ENCODE peak calls at places on chromosomes 3 and 15, in six cellular contexts. E is HFFc6; Y is BJ; I is neural crest cell; O is CD8-positive, alpha-beta T cell; L is Calu3. G is an unnamed sample.
A peak's percentile ranks its signal among the peaks of the same experiment; 100 is the strongest.

GRCh38 chr3:100007313-100007712 is 107.0 kb downstream of the FILIP1L start:
- DNase-seq in E (no peak), I (no peak), L (no peak), O (no peak), Y (no peak), G (no peak)

GRCh38 chr3:115087512-115087911 is 59.6 kb downstream of the ZBTB20 start:
- DNase-seq in I (no peak), Y (no peak), L (no peak), E (no peak), O (no peak), G (no peak)

GRCh38 chr3:125300416-125300815 is 74.7 kb downstream of the ZNF148 start:
- DNase-seq in O (no peak), L (no peak), E (peak; percentile 65), I (no peak), Y (peak; percentile 74), G (peak; percentile 30)

GRCh38 chr15:74128785-74129350 is 1.5 kb upstream of the ISLR2 start:
- DNase-seq in Y (no peak), I (no peak), O (no peak), L (no peak), E (no peak), G (no peak)

GRCh38 chr15:89335289-89336041 is 841 bp upstream of the POLG start:
- DNase-seq in L (no peak), O (peak; percentile 43), Y (no peak), E (no peak), I (no peak), G (no peak)

GRCh38 chr15:78369161-78369560 is 29.0 kb downstream of the CRABP1 start:
- DNase-seq in L (no peak), Y (no peak), I (no peak), E (no peak), O (no peak), G (no peak)

GRCh38 chr3:67937498-67938118 is 283.2 kb upstream of the SUCLG2 start:
- DNase-seq in I (no peak), Y (no peak), E (no peak), L (no peak), O (no peak), G (no peak)

GRCh38 chr15:52464478-52464877 is 64.2 kb downstream of the MYO5A start:
- DNase-seq in L (no peak), Y (no peak), E (no peak), O (no peak), I (no peak), G (no peak)

GRCh38 chr3:114650808-114651207 is 357.0 kb downstream of the TIGIT start:
- DNase-seq in E (peak; percentile 54), O (no peak), Y (no peak), I (no peak), L (no peak), G (no peak)

GRCh38 chr15:98823012-98823458 is 174.7 kb downstream of the IGF1R start:
- DNase-seq in Y (peak; percentile 54), I (no peak), L (peak; percentile 29), O (no peak), E (peak; percentile 73), G (peak; percentile 40)

GRCh38 chr3:77931272-77932009 is 891.5 kb downstream of the ROBO2 start:
- DNase-seq in O (no peak), Y (peak; percentile 8), E (no peak), L (no peak), I (no peak), G (no peak)

GRCh38 chr15:94324117-94324826 is 92.9 kb downstream of the MCTP2 start:
- DNase-seq in L (peak; percentile 66), E (peak; percentile 28), Y (no peak), O (peak; percentile 65), I (peak; percentile 54), G (peak; percentile 27)

GRCh38 chr3:159804726-159805410 is 183.8 kb upstream of the IL12A start:
- DNase-seq in E (peak; percentile 82), Y (no peak), I (peak; percentile 52), O (no peak), L (peak; percentile 84), G (peak; percentile 73)

GRCh38 chr3:193829781-193830180 is 236.8 kb downstream of the OPA1 start:
- DNase-seq in I (no peak), E (peak; percentile 37), O (no peak), L (peak; percentile 94), Y (no peak), G (no peak)

GRCh38 chr15:32667321-32667720 is 25.8 kb downstream of the SCG5 start:
- DNase-seq in E (no peak), L (no peak), I (no peak), Y (no peak), O (no peak), G (no peak)

GRCh38 chr15:41790756-41791546 is 16.7 kb downstream of the MAPKBP1 start:
- DNase-seq in I (no peak), L (no peak), O (no peak), Y (peak; percentile 57), E (peak; percentile 84), G (no peak)

GRCh38 chr3:183244219-183244618 is 8.8 kb upstream of the B3GNT5 start:
- DNase-seq in L (peak; percentile 54), O (no peak), E (no peak), Y (no peak), I (no peak), G (no peak)

GRCh38 chr3:29686889-29687592 is 406.2 kb downstream of the RBMS3 start:
- DNase-seq in E (peak; percentile 63), O (no peak), L (no peak), I (no peak), Y (peak; percentile 9), G (no peak)

GRCh38 chr3:17195192-17195611 is 310.4 kb downstream of the PLCL2 start:
- DNase-seq in L (no peak), Y (no peak), O (no peak), E (no peak), I (no peak), G (peak; percentile 77)

GRCh38 chr3:114857281-114857680 is 289.8 kb downstream of the ZBTB20 start:
- DNase-seq in I (no peak), O (no peak), L (no peak), E (no peak), Y (no peak), G (no peak)

GRCh38 chr3:52450489-52451236 is 3.2 kb downstream of the TNNC1 start:
- DNase-seq in I (no peak), Y (no peak), E (no peak), L (no peak), O (no peak), G (no peak)

GRCh38 chr3:149727676-149728075 is 24.6 kb downstream of the COMMD2 start:
- DNase-seq in I (no peak), E (no peak), L (no peak), Y (no peak), O (no peak), G (no peak)

GRCh38 chr15:87408902-87409301 is 847.6 kb downstream of the NTRK3 start:
- DNase-seq in I (no peak), L (no peak), Y (no peak), E (no peak), O (no peak), G (no peak)
- TF ChIP-seq CTCF in I (no peak), L (no peak), Y (no peak), E (no peak), O (no peak), G (no peak)

DNA sequence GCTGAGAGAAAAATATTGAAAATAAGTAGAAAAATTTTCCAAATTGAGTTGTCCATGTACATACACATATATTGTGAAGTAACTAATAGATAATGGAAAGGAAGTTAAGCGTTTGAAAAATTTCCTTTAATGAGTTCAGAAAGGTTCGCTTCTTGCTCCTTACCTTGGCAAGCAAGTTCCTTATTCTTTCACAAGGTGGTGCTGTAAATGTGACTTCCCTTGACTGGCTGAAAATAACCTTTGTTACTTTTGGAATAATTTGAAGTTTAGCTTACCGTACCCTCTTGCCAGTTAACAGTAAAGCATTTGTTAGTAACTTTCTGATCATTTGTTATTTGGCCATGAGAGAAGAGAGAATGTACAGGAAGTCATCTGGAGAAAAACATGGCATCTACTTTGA is 41.6 kb downstream of the PYDC2 start:
- DNase-seq in L (no peak), E (peak; percentile 12), I (no peak), Y (no peak), O (no peak), G (no peak)
- TF ChIP-seq CTCF in L (peak; percentile 72), E (peak; percentile 69), I (peak; percentile 61), Y (no peak), O (no peak), G (no peak)

DNA sequence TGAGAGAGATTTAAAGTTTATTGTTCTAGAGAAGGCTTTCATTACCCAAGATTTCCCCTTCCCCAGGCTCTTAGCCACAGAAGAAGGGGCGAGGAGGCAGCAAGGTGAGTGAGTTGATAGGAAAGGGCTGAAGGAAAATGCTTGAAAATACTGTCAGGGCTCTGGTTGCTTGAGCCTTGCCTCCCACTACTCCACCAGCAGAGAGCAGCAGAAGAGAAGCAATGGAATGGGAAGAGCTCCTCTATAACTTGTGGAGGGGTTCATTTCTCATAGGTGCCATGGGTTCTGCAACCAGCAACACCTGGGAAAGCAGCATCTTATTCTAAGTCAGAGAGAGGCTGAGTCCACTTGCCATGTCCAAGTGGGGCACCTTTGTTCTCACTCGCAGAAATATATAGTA is 184.0 kb upstream of the CNTN6 start:
- DNase-seq in L (no peak), I (no peak), E (no peak), Y (no peak), O (no peak), G (no peak)
- TF ChIP-seq CTCF in L (no peak), I (peak; percentile 56), E (no peak), Y (no peak), O (no peak), G (no peak)

GRCh38 chr3:63096248-63097058 is 181.7 kb upstream of the SYNPR start:
- DNase-seq in O (no peak), E (no peak), I (no peak), L (no peak), Y (no peak), G (no peak)
- TF ChIP-seq CTCF in O (no peak), E (no peak), I (no peak), L (no peak), Y (no peak), G (no peak)

GRCh38 chr3:195028877-195029606 is 241.9 kb downstream of the XXYLT1 start:
- DNase-seq in E (no peak), I (no peak), Y (no peak), L (no peak), O (no peak), G (no peak)

GRCh38 chr3:195032955-195033354 is 238.0 kb downstream of the XXYLT1 start:
- DNase-seq in L (no peak), O (no peak), I (no peak), E (no peak), Y (no peak), G (no peak)

GRCh38 chr3:195031574-195032003 is 239.4 kb downstream of the XXYLT1 start:
- DNase-seq in L (no peak), Y (no peak), O (no peak), E (no peak), I (no peak), G (no peak)

GRCh38 chr3:195032106-195032759 is 238.7 kb downstream of the XXYLT1 start:
- DNase-seq in E (no peak), L (no peak), I (no peak), O (no peak), Y (no peak), G (no peak)

GRCh38 chr3:195030791-195031321 is 240.1 kb downstream of the XXYLT1 start:
- DNase-seq in Y (no peak), L (peak; percentile 57), E (no peak), I (no peak), O (no peak), G (no peak)
- TF ChIP-seq CTCF in Y (no peak), L (no peak), E (no peak), I (no peak), O (no peak), G (no peak)

GRCh38 chr15:100180921-100181320 is 160.9 kb downstream of the ADAMTS17 start:
- DNase-seq in I (no peak), O (no peak), E (no peak), L (no peak), Y (no peak), G (no peak)
- TF ChIP-seq CTCF in I (no peak), O (no peak), E (no peak), L (no peak), Y (no peak), G (no peak)

GRCh38 chr15:69980311-69981059 is 117.2 kb downstream of the TLE3 start:
- DNase-seq in L (no peak), O (no peak), Y (no peak), I (no peak), E (no peak), G (no peak)
- TF ChIP-seq CTCF in L (no peak), O (no peak), Y (no peak), I (no peak), E (no peak), G (no peak)

G was measured in AG09319.